ENCODE peak calls at places on chromosome 13, in ten cellular contexts. I is smooth muscle cell of the brain vasculature, H is fibroblast of pulmonary artery, R is activated T-cell treated with anti-CD3 and anti-CD28 coated beads for 48 hours, Y is HTR-8/SVneo, P is stomach, J is Calu3, B is AG10803, N is fibroblast of the conjunctiva, F is EH. L is an unnamed sample.

GRCh38 chr13:76809369-76809768 is 76.8 kb downstream of the KCTD12 start:
- DNase-seq in H (peak; percentile 38), N (no peak), R (no peak), J (no peak), P (no peak), F (no peak), Y (no peak), I (no peak), B (no peak), L (no peak)

GRCh38 chr13:21998279-21998678 is 327.4 kb downstream of the FGF9 start:
- DNase-seq in R (no peak), I (no peak), Y (no peak), B (no peak), H (no peak), P (no peak), F (no peak), N (no peak), J (no peak), L (no peak)

GRCh38 chr13:36124236-36124822 is 6.9 kb downstream of the DCLK1 start:
- DNase-seq in J (no peak), H (peak; percentile 86), B (peak; percentile 60), N (peak; percentile 26), F (peak; percentile 91), I (peak; percentile 17), R (no peak), P (no peak), Y (no peak), L (no peak)

GRCh38 chr13:24360106-24360505 is 50.7 kb downstream of the C1QTNF9 start:
- DNase-seq in J (no peak), I (no peak), H (no peak), N (no peak), B (no peak), Y (no peak), P (no peak), F (no peak), R (no peak), L (no peak)

GRCh38 chr13:33069365-33069764 is 53.1 kb downstream of the KL start:
- DNase-seq in Y (no peak), R (no peak), I (no peak), B (no peak), P (no peak), H (no peak), F (peak; percentile 22), N (no peak), J (no peak), L (peak; percentile 31)

GRCh38 chr13:21734961-21735360 is 64.1 kb downstream of the FGF9 start:
- DNase-seq in R (no peak), J (no peak), I (no peak), P (no peak), N (no peak), Y (no peak), F (no peak), H (no peak), B (no peak), L (no peak)

GRCh38 chr13:113110048-113110851 is 4.7 kb downstream of the F7 start:
- DNase-seq in P (no peak), H (no peak), J (no peak), F (no peak), B (peak; percentile 8), I (no peak), Y (no peak), R (peak; percentile 21), N (no peak), L (no peak)

GRCh38 chr13:95614641-95615245 is 29.8 kb downstream of the DZIP1 start:
- DNase-seq in B (no peak), N (no peak), R (no peak), F (no peak), J (peak; percentile 44), I (no peak), P (no peak), H (no peak), Y (no peak), L (no peak)